ENCODE peak calls at places on chromosomes 6 and 20, in five cellular contexts. F is neuronal stem cell; Q is CD4-positive, alpha-beta memory T cell; D is upper lobe of left lung; S is osteoblast. K is an unnamed sample. For H3K9me3, the result is how much of the 10 kb centered on the place peaks cover.

GRCh38 chr6:17938885-17939284 is 48.5 kb downstream of the KIF13A start:
- DNase-seq in F (no peak), Q (no peak), D (no peak), S (no peak), K (no peak)

GRCh38 chr20:62733250-62733842 is 24.7 kb downstream of the NTSR1 start:
- DNase-seq in F (no peak), Q (no peak), D (no peak), S (peak), K (no peak)

GRCh38 chr6:119079288-119079809 is 885 bp upstream of the FAM184A start:
- DNase-seq in F (no peak), Q (no peak), D (no peak), S (peak), K (no peak)

GRCh38 chr6:157839606-157840005 is 16.6 kb downstream of the SNX9 start:
- DNase-seq in F (no peak), Q (no peak), D (no peak), S (no peak), K (no peak)

GRCh38 chr6:41939091-41939847 is 2.3 kb downstream of the CCND3 start:
- DNase-seq in F (peak), Q (peak), D (peak), S (peak), K (no peak)

GRCh38 chr20:46293084-46293483 is 15.2 kb downstream of the CDH22 start:
- DNase-seq in F (peak), Q (no peak), D (no peak), S (no peak), K (no peak)

GRCh38 chr6:159565181-159565580 is 127.9 kb downstream of the SOD2 start:
- DNase-seq in F (no peak), Q (no peak), D (no peak), S (no peak), K (no peak)

GRCh38 chr20:18039063-18039462 is 18.7 kb downstream of the OVOL2 start:
- DNase-seq in F (no peak), Q (no peak), D (no peak), S (no peak), K (no peak)

GRCh38 chr20:34705383-34706021 is 1.4 kb downstream of the TP53INP2 start:
- DNase-seq in F (no peak), Q (peak), D (peak), S (peak), K (no peak)

GRCh38 chr6:52725530-52726192 is 37.6 kb downstream of the GSTA2 start:
- DNase-seq in F (no peak), Q (no peak), D (peak), S (peak), K (no peak)

GRCh38 chr6:91485047-91485446 is 898.2 kb upstream of the MAP3K7 start:
- DNase-seq in F (no peak), Q (no peak), D (no peak), S (no peak), K (no peak)

GRCh38 chr20:53865905-53866786 is 204.2 kb downstream of the BCAS1 start:
- DNase-seq in F (peak), Q (no peak), D (peak), S (no peak), K (no peak)

GRCh38 chr20:48739395-48740268 is 88.2 kb downstream of the PREX1 start:
- DNase-seq in F (no peak), Q (peak), D (no peak), S (no peak), K (no peak)

GRCh38 chr6:159168536-159169192 is 536 bp upstream of the FNDC1 start:
- DNase-seq in F (peak), Q (no peak), D (peak), S (peak), K (no peak)

GRCh38 chr6:133106934-133107333 is 134.2 kb upstream of the EYA4 start:
- DNase-seq in F (no peak), Q (no peak), D (no peak), S (no peak), K (no peak)

GRCh38 chr6:134031696-134032255 is 20.6 kb downstream of the SLC2A12 start:
- DNase-seq in F (no peak), Q (no peak), D (no peak), S (no peak), K (no peak)

GRCh38 chr6:34144581-34145160 is 1.2 kb downstream of the GRM4 start:
- DNase-seq in F (no peak), Q (no peak), D (no peak), S (peak), K (no peak)

GRCh38 chr6:157763129-157763893 is 59.7 kb upstream of the SNX9 start:
- DNase-seq in F (no peak), Q (peak), D (peak), S (no peak), K (no peak)

GRCh38 chr6:43076928-43077809 is 1.1 kb downstream of the PTK7 start:
- DNase-seq in F (no peak), Q (no peak), D (peak), S (peak), K (no peak)

GRCh38 chr6:110537208-110538123 is 61.1 kb upstream of the SLC22A16 start:
- DNase-seq in F (no peak), Q (no peak), D (no peak), S (peak), K (no peak)

GRCh38 chr6:105553174-105553573 is 150.3 kb upstream of the PREP start:
- DNase-seq in F (no peak), Q (no peak), D (no peak), S (no peak), K (no peak)

GRCh38 chr6:107630341-107630995 is 140.6 kb downstream of the SOBP start:
- DNase-seq in F (no peak), Q (no peak), D (no peak), S (no peak), K (no peak)

GRCh38 chr20:8153281-8153908 is 21.3 kb downstream of the PLCB1 start:
- DNase-seq in F (no peak), Q (peak), D (no peak), S (no peak), K (no peak)

GRCh38 chr20:50824137-50824536 is 29.3 kb downstream of the BCAS4 start:
- DNase-seq in F (no peak), Q (no peak), D (peak), S (peak), K (no peak)

GRCh38 chr20:52476074-52476751 is 284.6 kb upstream of the ZFP64 start:
- DNase-seq in F (no peak), Q (no peak), D (no peak), S (no peak), K (no peak)

GRCh38 chr6:4620284-4621228 is 155.6 kb upstream of the CDYL start:
- DNase-seq in F (no peak), Q (no peak), D (no peak), S (no peak), K (no peak)

GRCh38 chr6:131212024-131212423 is 76.8 kb downstream of the AKAP7 start:
- DNase-seq in F (no peak), Q (no peak), D (no peak), S (no peak), K (no peak)
- H3K27ac ChIP-seq in F (no peak), Q (no peak), D (no peak), S (no peak), K (no peak)

DNA sequence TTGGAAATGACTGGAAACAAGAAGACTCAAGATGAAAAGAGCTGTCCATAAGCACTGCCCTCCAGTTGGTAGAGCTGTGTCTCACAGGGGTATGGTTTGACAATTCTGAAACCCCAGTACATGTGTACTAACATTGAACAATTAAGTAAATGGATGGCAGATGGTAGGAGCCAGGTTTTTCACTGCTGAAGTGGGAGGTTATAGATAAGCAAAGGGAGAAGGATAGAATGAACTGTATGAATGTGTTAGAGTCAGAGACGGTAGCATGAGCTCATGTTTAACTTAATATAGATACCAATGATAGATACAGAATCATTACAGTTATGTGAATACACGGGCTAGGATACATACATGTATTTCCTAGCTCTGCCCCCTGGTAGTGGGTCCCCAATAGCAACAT is 95.0 kb upstream of the SIRPA start:
- DNase-seq in F (no peak), Q (no peak), D (no peak), S (no peak), K (no peak)
- H3K9me3 ChIP-seq in F (under half), Q (under half), D (under half), S (under half), K (under half)

DNA sequence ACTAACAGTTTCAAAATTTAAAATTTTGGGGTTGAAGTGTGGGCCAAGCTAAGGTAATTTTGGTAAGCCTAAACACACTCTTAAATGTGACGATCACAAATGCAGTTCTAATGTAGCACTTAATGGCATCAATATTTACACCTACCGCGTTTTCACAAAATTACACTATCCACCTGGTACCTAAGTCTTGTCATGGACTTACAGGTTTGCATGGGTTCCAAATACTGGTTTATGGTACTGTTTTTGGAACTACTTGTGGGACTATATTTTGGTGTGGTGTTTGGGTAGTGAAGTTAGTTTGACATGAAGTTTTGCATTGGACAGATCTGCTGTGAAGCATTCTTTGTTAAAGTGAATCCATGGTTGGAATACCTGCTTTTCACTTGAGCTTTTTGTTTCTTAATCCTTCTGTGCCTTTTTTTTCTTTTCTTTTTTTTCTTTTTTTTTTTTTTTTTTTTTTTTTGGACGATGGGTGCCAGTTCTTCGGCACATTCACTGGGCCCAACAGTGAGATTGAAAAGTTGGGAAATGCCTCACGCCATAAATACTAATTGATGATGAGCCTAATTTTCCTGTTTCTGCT is 6.5 kb downstream of the SRSF3 start:
- DNase-seq in F (no peak), Q (no peak), D (no peak), S (no peak), K (no peak)
- H3K27ac ChIP-seq in F (no peak), Q (peak), D (no peak), S (peak), K (peak)

DNA sequence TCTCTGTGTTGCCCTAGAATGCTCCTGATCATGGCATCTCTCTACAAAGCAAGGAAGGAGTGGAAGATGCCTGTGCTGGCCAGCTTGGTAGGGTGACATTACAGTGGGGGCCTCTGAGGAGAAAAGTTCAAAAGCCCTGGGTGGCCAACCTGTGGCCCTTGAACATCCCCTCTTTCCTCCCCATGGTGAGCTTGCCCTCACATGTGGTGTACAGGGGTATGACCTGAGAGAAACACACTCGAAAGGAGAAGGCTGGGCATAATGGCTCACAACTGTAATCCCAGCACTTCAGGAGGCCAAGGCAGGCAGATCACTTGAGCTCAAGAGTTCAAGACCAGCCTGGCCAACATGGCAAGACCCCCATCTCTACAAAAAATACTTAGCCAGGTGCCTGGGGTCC is 36.6 kb upstream of the SCAF8 start:
- DNase-seq in F (no peak), Q (no peak), D (no peak), S (no peak), K (no peak)
- H3K9me3 ChIP-seq in F (under half), Q (under half), D (under half), S (under half), K (under half)

GRCh38 chr6:90297124-90297865 is 652 bp upstream of the BACH2 start:
- DNase-seq in F (peak), Q (peak), D (no peak), S (no peak), K (no peak)

GRCh38 chr6:90296346-90297123 is at the start of gene BACH2:
- DNase-seq in F (peak), Q (peak), D (peak), S (peak), K (peak)

GRCh38 chr6:90294989-90295853 is 1.4 kb downstream of the BACH2 start:
- DNase-seq in F (no peak), Q (peak), D (peak), S (peak), K (peak)

GRCh38 chr6:90294614-90294988 is 2.0 kb downstream of the BACH2 start:
- DNase-seq in F (no peak), Q (peak), D (no peak), S (no peak), K (peak)

DNA sequence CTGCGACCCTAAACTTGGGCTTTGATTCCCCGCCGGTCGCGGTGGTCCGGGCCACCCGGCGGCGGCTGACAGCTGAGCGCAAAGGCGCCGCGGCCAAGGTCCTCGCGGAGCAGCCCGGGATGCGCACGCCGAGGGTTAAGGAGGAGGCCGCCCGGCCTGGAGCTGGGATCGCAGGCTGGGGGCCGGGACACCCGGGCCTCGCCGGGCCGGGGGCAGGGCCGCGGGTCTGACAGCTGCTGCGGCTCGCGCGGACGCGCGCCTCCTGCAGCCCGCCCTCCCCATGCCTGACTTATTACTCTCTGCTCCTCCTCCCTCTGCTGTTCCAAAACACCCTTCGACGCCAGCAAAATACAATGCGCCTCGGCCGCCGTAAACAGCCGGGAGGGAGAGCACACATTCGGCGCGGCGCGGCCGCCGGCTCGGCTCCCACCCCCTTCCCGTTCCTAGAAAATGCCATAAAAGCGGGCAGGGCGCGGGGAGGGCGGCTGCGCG is 743 bp downstream of the BACH2 start:
- DNase-seq in F (peak), Q (peak), D (peak), S (peak), K (peak)
- H3K27ac ChIP-seq in F (peak), Q (peak), D (peak), S (no peak), K (peak)

K was measured in CD4-positive, alpha-beta T cell.